ENCODE peak calls at places on chromosomes 5 and 9, in five cellular contexts. A, F, N, K and W are unnamed samples.

GRCh38 chr9:99828417-99829176 is 6.9 kb downstream of the NR4A3 start:
- DNase-seq in A (no peak), F (peak), N (peak), K (no peak), W (no peak)

GRCh38 chr5:14727428-14727865 is 62.9 kb downstream of the OTULIN start:
- DNase-seq in A (peak), F (peak), N (peak), K (peak), W (peak)

GRCh38 chr9:124855944-124856773 is 2.9 kb downstream of the WDR38 start:
- DNase-seq in A (peak), F (peak), N (peak), K (peak), W (no peak)

GRCh38 chr5:87404359-87404758 is 8.4 kb downstream of the CCNH start:
- DNase-seq in A (no peak), F (no peak), N (no peak), K (no peak), W (no peak)

GRCh38 chr9:14313951-14314423 is at the start of gene NFIB:
- DNase-seq in A (peak), F (peak), N (peak), K (peak), W (peak)

GRCh38 chr9:882416-882931 is 41.0 kb downstream of the DMRT1 start:
- DNase-seq in A (peak), F (peak), N (no peak), K (no peak), W (no peak)

GRCh38 chr5:133824661-133825254 is 143.7 kb downstream of the C5orf15 start:
- DNase-seq in A (no peak), F (no peak), N (no peak), K (no peak), W (peak)

GRCh38 chr5:92552206-92553160 is 1028.5 kb downstream of the NR2F1-AS1 start:
- DNase-seq in A (no peak), F (no peak), N (peak), K (peak), W (no peak)

GRCh38 chr5:168683247-168683926 is 104.2 kb upstream of the PANK3 start:
- DNase-seq in A (no peak), F (no peak), N (no peak), K (no peak), W (no peak)

GRCh38 chr9:16060457-16061129 is 507.8 kb downstream of the CCDC171 start:
- DNase-seq in A (no peak), F (no peak), N (no peak), K (no peak), W (no peak)

GRCh38 chr5:169978744-169979143 is 1.6 kb downstream of the INSYN2B start:
- DNase-seq in A (no peak), F (no peak), N (peak), K (no peak), W (no peak)

GRCh38 chr5:93582677-93583524 is at the start of gene NR2F1:
- DNase-seq in A (no peak), F (peak), N (peak), K (peak), W (peak)

GRCh38 chr5:93585054-93585751 is 2.2 kb downstream of the NR2F1 start:
- DNase-seq in A (no peak), F (peak), N (peak), K (peak), W (peak)

GRCh38 chr5:93584531-93585053 is 1.6 kb downstream of the NR2F1 start:
- DNase-seq in A (no peak), F (peak), N (peak), K (peak), W (no peak)

GRCh38 chr5:93583525-93583798 is 440 bp downstream of the NR2F1 start:
- DNase-seq in A (no peak), F (no peak), N (no peak), K (no peak), W (no peak)

GRCh38 chr5:93583799-93584530 is 943 bp downstream of the NR2F1 start:
- DNase-seq in A (peak), F (peak), N (peak), K (peak), W (peak)
- TF ChIP-seq EZH2phosphoT487 in A (no peak), F (peak), N (no peak), K (no peak), W (no peak)

DNA sequence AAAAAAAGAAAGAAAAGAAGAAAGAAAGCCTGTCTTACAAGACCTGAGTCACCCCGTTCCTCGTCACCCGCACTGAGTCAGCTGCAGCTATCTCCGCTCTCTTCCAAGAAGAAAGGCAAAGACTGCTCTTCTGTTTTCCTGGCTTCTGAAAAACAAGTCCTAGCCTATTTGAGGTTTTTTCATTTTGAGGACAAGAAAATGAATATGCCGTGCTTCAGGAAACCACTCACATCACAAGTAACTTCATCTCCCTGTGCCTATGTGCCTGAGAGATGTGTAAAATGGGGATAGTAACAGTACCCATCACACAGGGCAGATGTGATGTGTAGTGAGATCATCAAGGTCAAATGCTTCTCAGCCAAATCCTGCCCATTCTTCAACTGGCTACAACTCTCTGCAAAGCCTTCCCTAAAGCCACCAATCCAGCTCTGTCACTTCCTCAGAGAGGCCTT is 78.4 kb downstream of the GLDC start:
- DNase-seq in A (no peak), F (no peak), N (peak), K (no peak), W (no peak)
- H3K27ac ChIP-seq in A (no peak), F (peak), N (peak), K (peak), W (no peak)

GRCh38 chr9:80077059-80077458 is 505.3 kb downstream of the TLE4 start:
- DNase-seq in A (no peak), F (no peak), N (no peak), K (no peak), W (no peak)

GRCh38 chr9:80076105-80076504 is 504.3 kb downstream of the TLE4 start:
- DNase-seq in A (no peak), F (no peak), N (no peak), K (no peak), W (no peak)

GRCh38 chr9:80070071-80070742 is 498.4 kb downstream of the TLE4 start:
- DNase-seq in A (no peak), F (no peak), N (no peak), K (no peak), W (no peak)

GRCh38 chr9:80074439-80074838 is 502.7 kb downstream of the TLE4 start:
- DNase-seq in A (no peak), F (no peak), N (no peak), K (no peak), W (no peak)

GRCh38 chr9:80072406-80072805 is 500.6 kb downstream of the TLE4 start:
- DNase-seq in A (no peak), F (no peak), N (no peak), K (no peak), W (no peak)
- TF ChIP-seq EZH2phosphoT487 in A (no peak), F (no peak), N (no peak), K (no peak), W (no peak)

DNA sequence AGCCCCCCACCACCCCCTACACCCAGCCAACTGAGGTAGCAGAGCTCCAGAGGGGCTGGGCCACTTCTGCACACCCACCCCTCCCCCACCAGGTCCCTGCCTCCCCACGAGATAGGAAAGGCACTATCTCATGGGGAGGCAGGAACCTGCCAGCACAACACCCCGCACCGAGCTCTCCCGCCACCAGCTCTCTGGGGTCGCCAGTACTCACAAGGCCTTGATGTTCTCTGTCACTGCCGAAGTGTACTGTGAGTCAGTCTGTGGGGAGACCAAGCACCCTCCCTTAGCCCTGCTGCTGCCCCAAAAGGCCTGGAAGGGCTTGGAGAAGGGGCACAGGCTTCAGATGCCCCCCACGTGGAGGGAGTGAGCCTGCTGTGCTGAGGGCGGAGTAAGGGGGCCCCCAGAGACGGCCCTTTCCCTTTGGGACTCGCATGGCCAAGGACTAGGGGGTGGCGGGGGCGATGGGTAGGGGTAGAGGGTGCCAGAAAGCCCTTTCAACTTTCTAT is 5.9 kb downstream of the MGAT4B start:
- DNase-seq in A (no peak), F (no peak), N (no peak), K (no peak), W (no peak)
- H3K27ac ChIP-seq in A (no peak), F (no peak), N (no peak), K (no peak), W (no peak)

GRCh38 chr9:92807031-92807756 is 42.6 kb upstream of the BICD2 start:
- DNase-seq in A (no peak), F (no peak), N (no peak), K (peak), W (no peak)

GRCh38 chr9:92804727-92805126 is 40.1 kb upstream of the BICD2 start:
- DNase-seq in A (no peak), F (no peak), N (no peak), K (no peak), W (no peak)

GRCh38 chr9:92808726-92809451 is 44.3 kb upstream of the BICD2 start:
- DNase-seq in A (peak), F (peak), N (peak), K (peak), W (peak)

DNA sequence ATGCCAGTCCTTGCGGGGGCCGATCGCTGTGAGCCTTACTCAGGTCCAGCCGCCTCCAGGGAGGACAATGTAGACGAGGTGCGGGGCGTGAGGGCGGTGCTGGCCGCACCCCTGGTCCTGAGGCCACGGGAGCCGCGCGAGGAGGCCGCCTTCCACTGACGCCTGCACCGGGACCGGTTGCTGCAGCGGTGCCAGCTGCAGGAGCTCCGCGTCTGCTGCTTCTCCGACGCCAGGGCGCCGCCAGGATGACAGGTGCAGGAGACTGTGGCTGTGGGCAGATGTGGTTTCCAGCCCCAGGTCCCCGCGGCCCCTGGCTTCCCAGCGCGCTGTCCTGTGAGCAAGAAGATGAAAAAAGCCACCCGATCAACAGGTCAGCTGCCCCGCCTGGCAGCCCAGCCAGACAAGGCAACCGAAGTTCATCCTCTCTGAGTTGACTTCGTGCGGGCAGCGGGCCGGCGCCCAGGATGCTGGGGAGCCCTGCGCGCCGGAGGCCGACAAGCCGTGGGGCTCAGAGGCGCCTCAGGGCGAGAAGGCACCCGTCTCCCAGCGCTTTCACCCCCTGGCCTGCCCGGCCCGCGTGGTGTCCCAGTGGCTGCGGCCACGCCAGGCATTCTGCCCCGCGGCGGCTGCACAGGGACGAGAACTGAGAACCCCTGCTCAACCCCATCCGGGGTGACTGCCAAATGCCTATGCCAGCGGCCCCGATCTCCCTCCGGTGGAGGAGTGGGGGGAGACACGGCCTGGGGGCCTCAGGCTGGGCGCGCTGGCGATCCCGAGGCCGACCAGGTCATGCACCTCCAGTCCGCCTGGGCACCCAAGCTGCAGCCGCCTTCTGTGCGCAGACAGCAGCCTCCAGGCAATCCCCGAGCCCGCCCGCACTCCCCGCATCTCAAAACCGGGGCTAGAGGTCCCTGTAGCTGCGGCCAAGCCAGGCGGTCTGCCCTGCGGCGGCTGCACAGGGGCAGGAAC is 43.4 kb upstream of the BICD2 start:
- DNase-seq in A (no peak), F (peak), N (peak), K (peak), W (peak)
- TF ChIP-seq EZH2phosphoT487 in A (no peak), F (no peak), N (peak), K (peak), W (no peak)

DNA sequence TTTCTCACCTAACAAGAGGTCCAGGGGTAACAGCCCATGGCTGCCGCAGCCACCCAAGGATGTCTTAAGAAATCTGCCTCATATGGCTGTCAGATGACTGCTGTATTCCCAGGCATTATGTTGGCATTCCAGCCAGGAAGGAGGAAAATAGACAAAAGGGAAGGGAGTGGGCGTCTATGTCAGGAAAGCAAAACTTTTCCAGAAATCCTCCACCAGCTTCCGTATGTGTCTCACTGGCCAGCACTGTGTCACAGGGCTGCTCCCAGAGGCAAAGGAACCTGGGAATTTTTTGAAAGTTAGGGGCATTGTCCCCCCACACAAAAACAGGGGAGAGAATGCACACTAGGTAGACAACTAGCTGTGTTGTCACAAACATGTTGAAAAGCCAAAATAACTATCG is 7.3 kb downstream of the BHMT2 start:
- DNase-seq in A (no peak), F (no peak), N (no peak), K (no peak), W (no peak)
- H3K27ac ChIP-seq in A (no peak), F (no peak), N (no peak), K (no peak), W (no peak)

GRCh38 chr5:112253478-112254250 is 165.4 kb downstream of the EPB41L4A start:
- DNase-seq in A (no peak), F (peak), N (peak), K (no peak), W (no peak)

GRCh38 chr5:112250551-112250950 is 168.5 kb downstream of the EPB41L4A start:
- DNase-seq in A (no peak), F (no peak), N (no peak), K (no peak), W (no peak)

GRCh38 chr5:112248643-112249042 is 170.4 kb downstream of the EPB41L4A start:
- DNase-seq in A (no peak), F (no peak), N (no peak), K (no peak), W (no peak)

GRCh38 chr5:112257961-112258360 is 161.1 kb downstream of the EPB41L4A start:
- DNase-seq in A (no peak), F (no peak), N (no peak), K (no peak), W (no peak)

DNA sequence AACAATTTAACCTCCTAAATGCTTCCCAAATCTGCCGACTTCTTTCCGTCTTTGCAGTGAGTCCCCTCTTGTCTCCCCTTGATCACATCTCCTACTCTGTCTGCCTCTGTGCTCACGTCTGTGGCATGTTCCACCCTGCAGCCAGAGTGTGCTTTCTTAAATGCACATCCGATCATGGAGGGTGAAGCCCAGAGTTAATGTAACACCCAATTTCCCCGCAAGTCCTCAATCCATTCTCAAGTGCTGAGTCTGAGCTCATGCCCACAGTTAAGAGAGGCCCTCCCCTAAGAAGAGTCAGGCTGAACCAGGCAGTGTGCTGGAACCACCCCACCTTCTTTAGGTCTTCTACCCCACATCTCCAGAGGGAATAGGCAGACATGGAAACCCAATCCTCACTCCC is 164.8 kb downstream of the EPB41L4A start:
- DNase-seq in A (no peak), F (no peak), N (peak), K (no peak), W (no peak)
- TF ChIP-seq EZH2phosphoT487 in A (no peak), F (no peak), N (no peak), K (no peak), W (no peak)

DNA sequence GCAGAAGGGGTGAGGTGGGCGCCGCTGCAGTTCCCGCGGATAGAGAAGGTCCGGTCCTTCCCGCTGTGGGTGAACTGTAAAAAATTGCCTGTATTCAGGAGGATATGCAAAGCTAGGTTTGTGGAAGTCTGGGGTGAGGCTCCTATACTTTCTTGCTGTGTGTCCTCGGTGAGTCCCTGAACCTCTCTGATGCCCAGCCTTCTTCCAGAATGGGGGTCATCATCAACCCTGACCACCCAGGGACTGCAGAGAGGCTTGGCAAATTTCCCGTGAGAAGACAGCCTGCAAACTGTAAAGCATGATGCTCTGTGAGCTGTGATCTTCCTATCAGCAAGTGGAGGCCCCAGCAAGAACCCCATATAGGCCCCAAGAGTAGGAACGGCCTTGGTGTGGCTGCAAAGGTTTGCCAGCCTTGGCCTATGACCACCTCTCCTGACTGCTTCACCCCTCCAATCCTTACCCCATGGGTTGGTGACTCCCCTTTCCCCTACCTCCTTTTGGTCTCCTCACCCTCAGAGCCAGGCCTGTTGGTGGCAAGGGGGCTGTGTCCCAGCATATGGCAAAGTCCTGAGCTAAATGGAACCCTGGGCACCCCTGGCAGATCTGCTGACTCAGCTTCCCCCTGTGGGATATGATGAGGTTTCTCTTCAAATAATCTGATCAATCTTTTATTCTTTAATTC is 767 bp downstream of the ALDH1B1 start:
- DNase-seq in A (no peak), F (peak), N (peak), K (peak), W (no peak)
- H3K27ac ChIP-seq in A (no peak), F (no peak), N (peak), K (peak), W (peak)